ENCODE peak calls at places on chromosome 13, in seven cellular contexts. M, Q, Z, I, L, B and H are unnamed samples.
A peak's percentile ranks its signal among the peaks of the same experiment; 100 is the strongest.

GRCh38 chr13:33229446-33230177 is 55.9 kb downstream of the STARD13 start:
- DNase-seq in Z (no peak), I (no peak), M (no peak), B (no peak), L (no peak), Q (no peak), H (no peak)

GRCh38 chr13:47949799-47950198 is 51.3 kb downstream of the SUCLA2 start:
- DNase-seq in L (no peak), B (no peak), I (no peak), M (no peak), Z (no peak), Q (no peak), H (no peak)

GRCh38 chr13:44223785-44224432 is 149.7 kb upstream of the SERP2 start:
- DNase-seq in M (no peak), B (no peak), I (no peak), Z (no peak), L (no peak), Q (no peak), H (no peak)

GRCh38 chr13:94143624-94144350 is 335.7 kb downstream of the DCT start:
- DNase-seq in M (no peak), B (no peak), I (no peak), Z (peak; percentile 74), Q (no peak), L (no peak), H (no peak)

GRCh38 chr13:78121459-78122348 is 203.1 kb upstream of the EDNRB start:
- DNase-seq in I (no peak), M (no peak), L (no peak), B (peak; percentile 46), Q (no peak), Z (peak; percentile 70), H (no peak)

GRCh38 chr13:83620535-83621220 is 261.6 kb downstream of the SLITRK1 start:
- DNase-seq in L (no peak), Z (no peak), Q (no peak), M (no peak), I (no peak), B (no peak), H (no peak)

GRCh38 chr13:57948884-57949283 is 317.3 kb downstream of the PCDH17 start:
- DNase-seq in B (no peak), I (no peak), Q (no peak), Z (no peak), M (no peak), L (no peak), H (no peak)

GRCh38 chr13:23348270-23349126 is 85.0 kb downstream of the SACS start:
- DNase-seq in I (no peak), L (no peak), Z (no peak), M (no peak), Q (no peak), B (no peak), H (no peak)

GRCh38 chr13:86425127-86425526 is 625.9 kb upstream of the SLITRK6 start:
- DNase-seq in M (no peak), Z (no peak), B (no peak), Q (no peak), I (no peak), L (no peak), H (no peak)

GRCh38 chr13:28071424-28071823 is 29.0 kb downstream of the FLT3 start:
- DNase-seq in Q (no peak), L (no peak), Z (no peak), M (no peak), B (no peak), I (no peak), H (no peak)

GRCh38 chr13:26991508-26992181 is 180.0 kb downstream of the USP12 start:
- DNase-seq in Q (no peak), M (no peak), Z (no peak), L (peak; percentile 83), I (peak; percentile 54), B (peak; percentile 63), H (no peak)

GRCh38 chr13:77300176-77301141 is 26.4 kb downstream of the MYCBP2 start:
- DNase-seq in Z (no peak), Q (no peak), I (no peak), B (no peak), M (no peak), L (no peak), H (no peak)

GRCh38 chr13:113378825-113379224 is 14.9 kb upstream of the GRTP1 start:
- DNase-seq in Q (no peak), I (no peak), Z (no peak), M (no peak), L (no peak), B (no peak), H (no peak)

GRCh38 chr13:113387396-113387795 is 23.5 kb upstream of the GRTP1 start:
- DNase-seq in M (no peak), B (no peak), I (no peak), Q (no peak), L (no peak), Z (no peak), H (no peak)

GRCh38 chr13:113383089-113383488 is 19.2 kb upstream of the GRTP1 start:
- DNase-seq in Q (no peak), M (no peak), L (no peak), I (no peak), B (no peak), Z (no peak), H (no peak)
- H3K9me3 ChIP-seq in Q (peaks cover 9% of the 10 kb centered on the region), M (no peaks in the 10 kb centered on the region), L (no peaks in the 10 kb centered on the region), I (no peaks in the 10 kb centered on the region), B (peaks cover 10% of the 10 kb centered on the region), Z (peaks cover 16% of the 10 kb centered on the region), H (no peaks in the 10 kb centered on the region)

GRCh38 chr13:19053561-19053960 is 128.1 kb downstream of the TUBA3C start:
- DNase-seq in Z (no peak), I (no peak), L (no peak), M (no peak), B (no peak), Q (no peak), H (no peak)
- H3K9me3 ChIP-seq in Z (no peaks in the 10 kb centered on the region), I (no peaks in the 10 kb centered on the region), L (no peaks in the 10 kb centered on the region), M (no peaks in the 10 kb centered on the region), B (peaks cover 15% of the 10 kb centered on the region), Q (no peaks in the 10 kb centered on the region), H (no peaks in the 10 kb centered on the region)

GRCh38 chr13:50919291-50919690 is 9.7 kb downstream of the RNASEH2B start:
- DNase-seq in I (no peak), B (no peak), M (no peak), L (no peak), Q (no peak), Z (no peak), H (no peak)

GRCh38 chr13:50921706-50922105 is 12.1 kb downstream of the RNASEH2B start:
- DNase-seq in L (no peak), Z (no peak), M (no peak), B (no peak), Q (no peak), I (no peak), H (no peak)

GRCh38 chr13:50924025-50924424 is 14.4 kb downstream of the RNASEH2B start:
- DNase-seq in M (no peak), L (no peak), B (no peak), Z (no peak), Q (no peak), I (no peak), H (no peak)

GRCh38 chr13:50928088-50928487 is 18.5 kb downstream of the RNASEH2B start:
- DNase-seq in B (no peak), L (no peak), Z (no peak), Q (no peak), M (no peak), I (no peak), H (no peak)

GRCh38 chr13:50923272-50923671 is 13.7 kb downstream of the RNASEH2B start:
- DNase-seq in M (no peak), L (no peak), Q (no peak), B (no peak), Z (no peak), I (no peak), H (no peak)
- H3K9me3 ChIP-seq in M (peaks cover 21% of the 10 kb centered on the region), L (peaks cover 2% of the 10 kb centered on the region), Q (peaks cover 14% of the 10 kb centered on the region), B (peaks cover 20% of the 10 kb centered on the region), Z (peaks cover 17% of the 10 kb centered on the region), I (no peaks in the 10 kb centered on the region), H (peaks cover 9% of the 10 kb centered on the region)

GRCh38 chr13:112670118-112670517 is 19.7 kb upstream of the ATP11A start:
- DNase-seq in M (no peak), Q (no peak), I (no peak), Z (no peak), B (peak; percentile 22), L (no peak), H (no peak)

GRCh38 chr13:112658807-112659206 is 31.0 kb upstream of the ATP11A start:
- DNase-seq in B (no peak), L (no peak), Z (no peak), Q (no peak), M (no peak), I (no peak), H (no peak)

GRCh38 chr13:112668924-112669323 is 20.9 kb upstream of the ATP11A start:
- DNase-seq in Z (no peak), L (peak; percentile 26), I (no peak), M (no peak), Q (no peak), B (peak; percentile 21), H (no peak)

GRCh38 chr13:112661291-112661690 is 28.5 kb upstream of the ATP11A start:
- DNase-seq in I (no peak), Q (no peak), M (no peak), L (no peak), Z (no peak), B (no peak), H (no peak)

DNA sequence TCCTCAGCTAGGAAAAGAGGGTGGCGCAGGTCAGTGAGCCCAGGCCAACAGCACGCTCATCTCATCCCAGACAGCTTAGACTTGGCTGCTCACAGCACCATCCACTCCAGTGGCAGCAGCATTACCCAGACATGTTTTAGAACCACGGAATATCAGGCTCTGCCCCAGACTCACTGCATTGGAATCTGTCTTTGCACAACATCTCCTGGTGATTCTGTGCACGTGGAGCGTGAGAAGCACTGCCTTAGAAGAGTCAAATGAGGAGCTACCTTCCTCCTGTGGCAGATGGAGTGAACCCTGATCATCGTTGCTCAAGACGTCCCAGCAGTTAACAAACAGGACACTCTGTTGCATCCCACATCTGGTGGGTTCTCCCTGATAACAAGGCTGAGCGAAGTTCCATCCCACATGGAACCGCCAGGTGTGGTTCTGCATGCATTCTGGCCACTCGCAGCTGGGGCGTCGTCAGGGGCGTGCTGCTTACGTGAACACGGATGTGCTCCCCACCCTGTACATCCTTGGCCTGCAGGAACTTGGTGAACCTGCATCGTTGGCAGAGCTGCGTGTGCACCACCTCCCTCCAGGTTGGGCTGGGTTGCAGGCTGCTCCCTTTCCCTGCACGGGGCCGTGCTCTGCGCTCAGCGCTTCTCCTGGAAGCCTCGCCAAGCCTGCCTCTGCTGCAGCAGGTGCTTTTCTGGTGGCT is 25.2 kb upstream of the ATP11A start:
- DNase-seq in Q (no peak), I (no peak), Z (no peak), L (no peak), B (no peak), M (no peak), H (no peak)
- H3K9me3 ChIP-seq in Q (no peaks in the 10 kb centered on the region), I (no peaks in the 10 kb centered on the region), Z (no peaks in the 10 kb centered on the region), L (no peaks in the 10 kb centered on the region), B (no peaks in the 10 kb centered on the region), M (no peaks in the 10 kb centered on the region), H (no peaks in the 10 kb centered on the region)

DNA sequence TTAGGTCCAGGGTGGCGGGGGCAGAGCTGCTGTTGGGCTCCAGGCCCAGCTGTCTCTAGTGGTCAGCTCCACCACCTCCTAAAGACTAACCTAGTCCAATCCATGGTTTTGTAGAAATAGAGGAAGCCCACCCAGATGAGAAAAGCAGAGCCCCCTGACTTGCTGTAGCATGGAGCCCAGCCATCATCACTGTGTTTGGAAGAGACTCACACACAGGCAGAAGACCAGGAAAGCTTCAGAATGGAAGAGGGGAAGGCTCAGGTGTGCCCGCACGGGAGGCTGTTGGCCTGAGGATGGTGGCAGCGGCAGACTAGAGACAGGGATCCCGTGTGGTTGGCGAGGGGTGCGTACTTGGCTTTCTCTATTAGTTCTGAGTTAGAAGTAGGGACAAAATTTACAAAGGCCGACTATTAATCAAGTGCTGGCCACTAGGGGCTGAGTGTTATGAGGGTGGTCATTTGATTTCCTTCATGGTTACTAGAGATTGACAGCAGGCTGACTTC is 193.2 kb upstream of the SOX1 start:
- DNase-seq in L (no peak), I (no peak), M (no peak), B (no peak), Q (no peak), Z (no peak), H (no peak)
- H3K9me3 ChIP-seq in L (no peaks in the 10 kb centered on the region), I (no peaks in the 10 kb centered on the region), M (no peaks in the 10 kb centered on the region), B (peaks cover 4% of the 10 kb centered on the region), Q (no peaks in the 10 kb centered on the region), Z (no peaks in the 10 kb centered on the region), H (no peaks in the 10 kb centered on the region)